ENCODE peak calls at places on chromosomes 3 and 15, in nine cellular contexts. F is GM23338; M is MCF 10A; Q is activated T-helper 1 cell treated with anti-CD3 and anti-CD28 coated beads, Interleukin-2, amount 50 U/mL, for 16 hours; Z is HFF-Myc; E is colonic mucosa; L is HT1080; X is esophagus squamous epithelium; A is stimulated activated CD8-positive, alpha-beta memory T cell treated with anti-CD3 and anti-CD28 coated beads, Interleukin-2, amount 100 ng/mL, for 1 hour. T is an unnamed sample.

GRCh38 chr3:136920904-136921649 is 36.7 kb upstream of the IL20RB start:
- DNase-seq in F (no peak), M (no peak), Q (no peak), Z (no peak), E (no peak), L (no peak), X (no peak), A (no peak), T (no peak)

GRCh38 chr3:110420158-110420641 is 651.4 kb upstream of the NECTIN3 start:
- DNase-seq in F (no peak), M (peak; percentile 69), Q (no peak), Z (peak; percentile 74), E (no peak), L (peak; percentile 94), X (no peak), A (no peak), T (no peak)

GRCh38 chr3:131553495-131554247 is 50.9 kb upstream of the MRPL3 start:
- DNase-seq in F (no peak), M (no peak), Q (no peak), Z (no peak), E (no peak), L (no peak), X (no peak), A (no peak), T (no peak)

GRCh38 chr15:99706557-99707303 is 26.5 kb downstream of the LYSMD4 start:
- DNase-seq in F (no peak), M (no peak), Q (no peak), Z (no peak), E (no peak), L (no peak), X (no peak), A (no peak), T (no peak)

GRCh38 chr15:101615986-101616848 is 36.0 kb downstream of the TM2D3 start:
- DNase-seq in F (peak; percentile 88), M (peak; percentile 74), Q (no peak), Z (peak; percentile 31), E (peak; percentile 63), L (peak; percentile 68), X (no peak), A (no peak), T (no peak)

GRCh38 chr3:182909318-182910040 is 70.9 kb downstream of the DCUN1D1 start:
- DNase-seq in F (peak; percentile 63), M (no peak), Q (no peak), Z (no peak), E (no peak), L (peak; percentile 38), X (no peak), A (no peak), T (no peak)

GRCh38 chr3:192409203-192409837 is 318.0 kb downstream of the FGF12 start:
- DNase-seq in F (peak; percentile 72), M (peak; percentile 28), Q (no peak), Z (no peak), E (no peak), L (peak; percentile 66), X (no peak), A (no peak), T (no peak)

GRCh38 chr15:25092661-25093060 is 137.9 kb downstream of the SNRPN start:
- DNase-seq in F (no peak), M (no peak), Q (no peak), Z (no peak), E (no peak), L (peak; percentile 4), X (no peak), A (no peak), T (no peak)

GRCh38 chr15:78316211-78317077 is 17.0 kb upstream of the SKIC8 start:
- DNase-seq in F (peak; percentile 56), M (no peak), Q (no peak), Z (no peak), E (peak; percentile 88), L (no peak), X (no peak), A (no peak), T (no peak)

GRCh38 chr15:89496155-89497098 is at the start of gene RHCG:
- DNase-seq in F (peak; percentile 96), M (no peak), Q (no peak), Z (no peak), E (no peak), L (no peak), X (no peak), A (no peak), T (no peak)

GRCh38 chr15:90412356-90413194 is 24.5 kb downstream of the IQGAP1 start:
- DNase-seq in F (peak; percentile 87), M (peak; percentile 46), Q (no peak), Z (peak; percentile 52), E (peak; percentile 84), L (peak; percentile 66), X (no peak), A (no peak), T (no peak)

GRCh38 chr3:53318522-53318921 is 28.8 kb downstream of the DCP1A start:
- DNase-seq in F (no peak), M (no peak), Q (no peak), Z (peak; percentile 21), E (no peak), L (peak; percentile 2), X (no peak), A (no peak), T (no peak)

GRCh38 chr3:17142516-17142915 is 257.8 kb downstream of the PLCL2 start:
- DNase-seq in F (no peak), M (no peak), Q (no peak), Z (no peak), E (no peak), L (no peak), X (no peak), A (no peak), T (no peak)

GRCh38 chr3:106609666-106610301 is 741.0 kb upstream of the CBLB start:
- DNase-seq in F (peak; percentile 90), M (peak; percentile 85), Q (peak; percentile 33), Z (peak; percentile 84), E (peak; percentile 60), L (peak; percentile 87), X (no peak), A (peak; percentile 13), T (no peak)

GRCh38 chr15:52362497-52362896 is 66.9 kb upstream of the MYO5C start:
- DNase-seq in F (no peak), M (peak; percentile 49), Q (no peak), Z (no peak), E (no peak), L (peak; percentile 49), X (no peak), A (no peak), T (no peak)

GRCh38 chr15:82901114-82901805 is 51.3 kb downstream of the HOMER2 start:
- DNase-seq in F (no peak), M (no peak), Q (no peak), Z (no peak), E (no peak), L (no peak), X (no peak), A (no peak), T (no peak)

GRCh38 chr3:61371123-61371522 is 119.9 kb upstream of the FHIT start:
- DNase-seq in F (peak; percentile 56), M (peak; percentile 32), Q (no peak), Z (no peak), E (no peak), L (no peak), X (no peak), A (no peak), T (no peak)

T was measured in SIG-M5.